ENCODE peak calls at places on chromosomes 11 and 22, in seven cellular contexts. C is AG09319; S is NCI-H2029 treated with DMSO at 0.1 percent for 48 hours; P is HAP-1; T is stimulated activated CD8-positive, alpha-beta memory T cell treated with anti-CD3 and anti-CD28 coated beads, Interleukin-4, amount 100 ng/mL, for 24 hours; G is NCI-H1092 treated with DMSO at 0.1 percent for 48 hours; Q is choroid plexus epithelial cell. I is an unnamed sample.

GRCh38 chr22:42770941-42771647 is 50.4 kb upstream of the A4GALT start:
- DNase-seq in C (no peak), S (no peak), P (no peak), T (no peak), G (no peak), Q (no peak), I (no peak)

GRCh38 chr11:63910605-63911195 is 6.3 kb downstream of the RCOR2 start:
- DNase-seq in C (no peak), S (no peak), P (no peak), T (no peak), G (no peak), Q (no peak), I (no peak)

GRCh38 chr11:77287136-77287535 is 14.3 kb downstream of the GDPD4 start:
- DNase-seq in C (no peak), S (no peak), P (no peak), T (no peak), G (no peak), Q (no peak), I (no peak)

GRCh38 chr11:63670077-63670737 is 969 bp downstream of the ATL3 start:
- DNase-seq in C (no peak), S (no peak), P (peak; percentile 69), T (no peak), G (no peak), Q (peak; percentile 49), I (no peak)

GRCh38 chr11:10592331-10592730 is 23.9 kb upstream of the LYVE1 start:
- DNase-seq in C (peak; percentile 80), S (no peak), P (no peak), T (no peak), G (no peak), Q (peak; percentile 95), I (no peak)

GRCh38 chr11:64814712-64815187 is 4.4 kb upstream of the MEN1 start:
- DNase-seq in C (no peak), S (no peak), P (no peak), T (no peak), G (no peak), Q (no peak), I (no peak)

GRCh38 chr11:92128026-92128425 is 96.6 kb upstream of the FAT3 start:
- DNase-seq in C (no peak), S (no peak), P (no peak), T (no peak), G (no peak), Q (no peak), I (no peak)

GRCh38 chr11:129652828-129653227 is 162.8 kb upstream of the TMEM45B start:
- DNase-seq in C (peak; percentile 5), S (peak; percentile 83), P (no peak), T (no peak), G (no peak), Q (peak; percentile 90), I (no peak)

GRCh38 chr11:87719311-87720073 is 455.8 kb downstream of the RAB38 start:
- DNase-seq in C (no peak), S (no peak), P (no peak), T (no peak), G (no peak), Q (peak; percentile 12), I (no peak)

GRCh38 chr11:86805873-86806310 is 5.5 kb downstream of the PRSS23 start:
- DNase-seq in C (no peak), S (no peak), P (no peak), T (no peak), G (no peak), Q (no peak), I (no peak)

GRCh38 chr11:72629266-72629665 is 45.0 kb downstream of the PDE2A start:
- DNase-seq in C (no peak), S (no peak), P (no peak), T (no peak), G (no peak), Q (no peak), I (no peak)

GRCh38 chr11:1668911-1669473 is 28.0 kb upstream of the KRTAP5-6 start:
- DNase-seq in C (no peak), S (no peak), P (no peak), T (no peak), G (no peak), Q (no peak), I (no peak)

GRCh38 chr22:29458551-29458950 is 20.2 kb downstream of the RFPL1 start:
- DNase-seq in C (no peak), S (no peak), P (no peak), T (no peak), G (no peak), Q (no peak), I (no peak)

GRCh38 chr11:11660351-11660750 is 38.5 kb upstream of the GALNT18 start:
- DNase-seq in C (no peak), S (no peak), P (no peak), T (no peak), G (no peak), Q (no peak), I (no peak)

GRCh38 chr11:690738-691633 is 4.0 kb downstream of the DEAF1 start:
- DNase-seq in C (no peak), S (no peak), P (no peak), T (no peak), G (no peak), Q (no peak), I (no peak)

GRCh38 chr11:121723261-121723741 is 270.5 kb upstream of the SORL1-AS1 start:
- DNase-seq in C (no peak), S (no peak), P (no peak), T (no peak), G (peak; percentile 93), Q (peak; percentile 69), I (no peak)

GRCh38 chr11:67345949-67346819 is 7.2 kb downstream of the POLD4 start:
- DNase-seq in C (peak; percentile 80), S (no peak), P (peak; percentile 22), T (no peak), G (no peak), Q (peak; percentile 74), I (no peak)

GRCh38 chr11:109983358-109983757 is 109.8 kb upstream of the ZC3H12C start:
- DNase-seq in C (no peak), S (no peak), P (no peak), T (no peak), G (no peak), Q (no peak), I (no peak)

GRCh38 chr22:39208013-39208680 is 36.6 kb downstream of the PDGFB start:
- DNase-seq in C (no peak), S (no peak), P (no peak), T (no peak), G (no peak), Q (no peak), I (no peak)

GRCh38 chr11:127875076-127875475 is 712.3 kb downstream of the ETS1 start:
- DNase-seq in C (no peak), S (no peak), P (no peak), T (no peak), G (no peak), Q (no peak), I (no peak)

GRCh38 chr11:73945396-73945795 is 5.4 kb upstream of the DNAJB13 start:
- DNase-seq in C (no peak), S (no peak), P (no peak), T (no peak), G (no peak), Q (no peak), I (no peak)

GRCh38 chr11:102776454-102776853 is 4.0 kb downstream of the MMP10 start:
- DNase-seq in C (no peak), S (no peak), P (no peak), T (no peak), G (no peak), Q (no peak), I (no peak)

GRCh38 chr11:73239571-73240189 is 21.6 kb downstream of the P2RY2 start:
- DNase-seq in C (no peak), S (no peak), P (no peak), T (no peak), G (no peak), Q (no peak), I (no peak)

GRCh38 chr11:64887757-64888405 is 9.5 kb upstream of the EHD1 start:
- DNase-seq in C (no peak), S (peak; percentile 3), P (peak; percentile 66), T (peak; percentile 72), G (peak; percentile 60), Q (peak; percentile 64), I (peak; percentile 80)

GRCh38 chr11:32497951-32498350 is 62.6 kb upstream of the WT1 start:
- DNase-seq in C (no peak), S (no peak), P (no peak), T (no peak), G (no peak), Q (no peak), I (no peak)

GRCh38 chr11:38169286-38169685 is 1571.2 kb upstream of the RAG2 start:
- DNase-seq in C (no peak), S (no peak), P (no peak), T (no peak), G (no peak), Q (peak; percentile 85), I (no peak)

GRCh38 chr11:46363031-46363407 is 15.8 kb downstream of the DGKZ start:
- DNase-seq in C (no peak), S (no peak), P (no peak), T (no peak), G (no peak), Q (peak; percentile 87), I (no peak)

GRCh38 chr11:122478986-122479385 is 176.5 kb upstream of the UBASH3B start:
- DNase-seq in C (peak; percentile 43), S (no peak), P (no peak), T (no peak), G (no peak), Q (no peak), I (no peak)

I was measured in neural crest cell.